ENCODE peak calls at places on chromosomes 3 and 15, in seven cellular contexts. F is activated CD8-positive, alpha-beta T cell treated with anti-CD3 and anti-CD28 coated beads, Interleukin-2, amount 10 ng/mL, durations not matched to agents 7 days and 5 days; O is activated T-cell treated with anti-CD3 and anti-CD28 coated beads, Interleukin-2, amount 50 U/mL, for 72 hours; X is activated naive CD8-positive, alpha-beta T cell treated with anti-CD3 and anti-CD28 coated beads, Interleukin-2, amount 10 ng/mL, durations not matched to agents 7 days and 5 days; K is activated CD4-positive, alpha-beta T cell treated with anti-CD3 and anti-CD28 coated beads for 36 hours; J is esophagus mucosa; H is naive thymus-derived CD8-positive, alpha-beta T cell. Y is an unnamed sample.

GRCh38 chr3:187360523-187361060 is 7.6 kb upstream of the RTP4 start:
- ATAC-seq in O (no peak), X (no peak), J (no peak), K (no peak), F (no peak), H (no peak), Y (no peak)

GRCh38 chr3:185929192-185930151 is 8.3 kb downstream of the TRA2B start:
- ATAC-seq in H (no peak), O (peak), J (peak), K (peak), X (no peak), F (no peak), Y (peak)

GRCh38 chr3:66692108-66692750 is 191.4 kb upstream of the LRIG1 start:
- ATAC-seq in H (no peak), K (no peak), X (no peak), O (no peak), F (no peak), J (no peak), Y (no peak)

GRCh38 chr3:192042116-192042515 is 581.2 kb downstream of the PYDC2 start:
- ATAC-seq in X (no peak), H (no peak), K (no peak), F (no peak), O (no peak), J (no peak), Y (no peak)

GRCh38 chr3:49636883-49637609 is 37.1 kb upstream of the APEH start:
- ATAC-seq in J (peak), H (no peak), K (peak), O (peak), X (no peak), F (no peak), Y (peak)

GRCh38 chr15:25671132-25671531 is 192.0 kb downstream of the ATP10A start:
- ATAC-seq in H (no peak), K (no peak), J (no peak), F (no peak), O (no peak), X (no peak), Y (no peak)

GRCh38 chr3:78260388-78260787 is 1220.5 kb downstream of the ROBO2 start:
- ATAC-seq in X (no peak), O (no peak), F (no peak), K (no peak), J (no peak), H (no peak), Y (no peak)

GRCh38 chr3:115187149-115187757 is 40.2 kb upstream of the ZBTB20 start:
- ATAC-seq in X (no peak), O (no peak), K (no peak), F (no peak), H (no peak), J (no peak), Y (peak)

GRCh38 chr3:179016979-179017670 is 54.5 kb downstream of the ZMAT3 start:
- ATAC-seq in O (peak), F (no peak), K (peak), J (no peak), H (no peak), X (no peak), Y (peak)

GRCh38 chr3:172303941-172304558 is 144.2 kb downstream of the GHSR start:
- ATAC-seq in X (no peak), J (no peak), H (no peak), K (no peak), O (no peak), F (no peak), Y (no peak)

GRCh38 chr15:77163806-77164384 is 93.0 kb upstream of the TSPAN3 start:
- ATAC-seq in F (no peak), X (no peak), J (no peak), K (no peak), H (peak), O (no peak), Y (no peak)

GRCh38 chr3:107966261-107966660 is 124.6 kb downstream of the CD47 start:
- ATAC-seq in H (no peak), F (no peak), J (no peak), K (no peak), O (no peak), X (no peak), Y (no peak)

GRCh38 chr15:68789041-68789920 is 31.4 kb downstream of the ANP32A start:
- ATAC-seq in O (no peak), H (no peak), J (peak), X (no peak), K (no peak), F (no peak), Y (no peak)

GRCh38 chr3:151135548-151136337 is 50.3 kb downstream of the MED12L start:
- ATAC-seq in K (peak), J (no peak), X (peak), H (peak), F (peak), O (peak), Y (peak)

GRCh38 chr3:127006781-127007436 is 24.0 kb downstream of the PLXNA1 start:
- ATAC-seq in K (no peak), X (no peak), H (no peak), J (peak), F (no peak), O (no peak), Y (no peak)

GRCh38 chr3:102106421-102107097 is 257.2 kb downstream of the NFKBIZ start:
- ATAC-seq in H (peak), J (no peak), O (peak), X (peak), K (peak), F (no peak), Y (peak)

GRCh38 chr3:63264716-63265115 is 13.4 kb upstream of the SYNPR start:
- ATAC-seq in J (no peak), K (no peak), F (no peak), H (no peak), O (no peak), X (no peak), Y (no peak)

GRCh38 chr15:76181705-76182107 is 121.9 kb downstream of the TMEM266 start:
- ATAC-seq in H (no peak), O (peak), J (no peak), F (peak), K (peak), X (peak), Y (peak)

GRCh38 chr15:98801234-98801561 is 152.9 kb downstream of the IGF1R start:
- ATAC-seq in X (peak), K (no peak), F (peak), J (no peak), O (peak), H (peak), Y (no peak)

GRCh38 chr3:16907245-16907644 is 22.5 kb downstream of the PLCL2 start:
- ATAC-seq in H (no peak), F (peak), K (peak), J (no peak), X (no peak), O (peak), Y (peak)

GRCh38 chr3:124567168-124567567 is 163.1 kb upstream of the UMPS start:
- ATAC-seq in H (no peak), J (no peak), O (no peak), X (peak), K (no peak), F (no peak), Y (no peak)

GRCh38 chr15:78212546-78213424 is 21.6 kb downstream of the ACSBG1 start:
- ATAC-seq in X (no peak), O (no peak), K (no peak), F (no peak), J (peak), H (no peak), Y (no peak)

GRCh38 chr3:106759686-106760085 is 617.6 kb upstream of the CCDC54 start:
- ATAC-seq in J (no peak), O (no peak), H (no peak), F (no peak), K (no peak), X (no peak), Y (no peak)

GRCh38 chr3:112811917-112812660 is 34.6 kb downstream of the CD200R1L start:
- ATAC-seq in X (peak), O (no peak), H (no peak), J (no peak), K (no peak), F (peak), Y (no peak)

GRCh38 chr15:88987590-88987950 is 74.4 kb upstream of the MFGE8 start:
- ATAC-seq in J (no peak), X (no peak), H (no peak), O (no peak), F (no peak), K (no peak), Y (no peak)

Y was measured in activated T-helper 17 cell treated with anti-CD3 and anti-CD28 coated beads, Interleukin-2, amount 50 U/mL, for 72 hours.